ENCODE peak calls at places on chromosomes 7 and 10, in six cellular contexts. K, G, N, E, J and Q are unnamed samples.

GRCh38 chr7:106050002-106050742 is 61.9 kb downstream of the SYPL1 start:
- DNase-seq in G (peak), K (no peak), E (no peak), N (no peak), J (no peak), Q (no peak)

GRCh38 chr10:79494871-79495270 is 17.5 kb upstream of the EIF5AL1 start:
- DNase-seq in G (no peak), N (no peak), K (no peak), E (no peak), J (no peak), Q (no peak)

GRCh38 chr7:412313-412710 is 107.3 kb downstream of the PDGFA start:
- DNase-seq in N (no peak), G (no peak), J (peak), E (no peak), K (no peak), Q (no peak)

GRCh38 chr7:24980695-24981543 is 941 bp upstream of the OSBPL3 start:
- DNase-seq in N (no peak), K (no peak), E (peak), J (no peak), G (peak), Q (no peak)

GRCh38 chr10:63265646-63266207 is 132.6 kb downstream of the NRBF2 start:
- DNase-seq in N (no peak), K (no peak), E (no peak), J (no peak), G (no peak), Q (no peak)

GRCh38 chr7:91112902-91113321 is 151.3 kb upstream of the FZD1 start:
- DNase-seq in N (no peak), E (peak), G (no peak), K (no peak), J (no peak), Q (no peak)

GRCh38 chr10:132384618-132385510 is 12.1 kb upstream of the PWWP2B start:
- DNase-seq in N (no peak), G (no peak), J (peak), K (no peak), E (no peak), Q (no peak)

GRCh38 chr7:101691822-101692384 is 62.8 kb upstream of the MYL10 start:
- DNase-seq in N (no peak), J (no peak), K (no peak), E (peak), G (no peak), Q (no peak)

GRCh38 chr7:81285142-81285871 is 366.5 kb upstream of the SEMA3C start:
- DNase-seq in E (no peak), G (peak), J (no peak), N (no peak), K (no peak), Q (peak)

GRCh38 chr7:117791877-117792780 is 81.1 kb downstream of the CTTNBP2 start:
- DNase-seq in J (no peak), N (no peak), K (no peak), E (no peak), G (no peak), Q (no peak)

GRCh38 chr10:64320448-64320847 is 799.2 kb downstream of the REEP3 start:
- DNase-seq in K (no peak), E (no peak), N (no peak), G (no peak), J (no peak), Q (no peak)

GRCh38 chr7:37732880-37733279 is 49.3 kb downstream of the GPR141 start:
- DNase-seq in E (no peak), J (no peak), G (no peak), K (no peak), N (peak), Q (no peak)

GRCh38 chr7:131035088-131035770 is 292.4 kb upstream of the MKLN1 start:
- DNase-seq in J (no peak), E (no peak), G (no peak), N (no peak), K (no peak), Q (no peak)

GRCh38 chr7:28615091-28615490 is 202.8 kb downstream of the CREB5 start:
- DNase-seq in J (no peak), N (no peak), K (no peak), G (no peak), E (no peak), Q (no peak)